ENCODE peak calls at places on chromosome 6, in seven cellular contexts. One of them, this sample, is unnamed.

GRCh38 chr6:151289399-151290007 is 49.7 kb downstream of the AKAP12 start:
- DNase-seq in GM10248: no peak
- DNase-seq in PC-3: no peak
- DNase-seq in endothelial cell: no peak
- DNase-seq in cardiac muscle cell: no peak
- DNase-seq in stomach: no peak
- DNase-seq in psoas muscle: no peak
- DNase-seq in this sample: no peak

GRCh38 chr6:166173292-166173951 is 5.8 kb upstream of the TBXT start:
- DNase-seq in GM10248: no peak
- DNase-seq in stomach: peak; percentile 40
- DNase-seq in endothelial cell: peak; percentile 36
- DNase-seq in psoas muscle: no peak
- DNase-seq in PC-3: no peak
- DNase-seq in cardiac muscle cell: peak; percentile 61
- DNase-seq in this sample: no peak

GRCh38 chr6:38138374-38138773 is 318.8 kb downstream of the ZFAND3 start:
- DNase-seq in cardiac muscle cell: no peak
- DNase-seq in PC-3: no peak
- DNase-seq in stomach: no peak
- DNase-seq in psoas muscle: no peak
- DNase-seq in endothelial cell: no peak
- DNase-seq in GM10248: no peak
- DNase-seq in this sample: no peak

GRCh38 chr6:134873500-134874388 is 76.2 kb downstream of the ALDH8A1 start:
- DNase-seq in GM10248: no peak
- DNase-seq in PC-3: no peak
- DNase-seq in stomach: peak; percentile 56
- DNase-seq in endothelial cell: no peak
- DNase-seq in psoas muscle: no peak
- DNase-seq in cardiac muscle cell: no peak
- DNase-seq in this sample: no peak

GRCh38 chr6:10518461-10519216 is 2.5 kb upstream of the GCNT2 start:
- DNase-seq in endothelial cell: no peak
- DNase-seq in psoas muscle: no peak
- DNase-seq in GM10248: no peak
- DNase-seq in stomach: no peak
- DNase-seq in cardiac muscle cell: no peak
- DNase-seq in PC-3: peak; percentile 77
- DNase-seq in this sample: peak; percentile 63

GRCh38 chr6:120111001-120111400 is 761.4 kb upstream of the MAN1A1 start:
- DNase-seq in GM10248: no peak
- DNase-seq in psoas muscle: no peak
- DNase-seq in PC-3: no peak
- DNase-seq in stomach: no peak
- DNase-seq in cardiac muscle cell: peak; percentile 5
- DNase-seq in endothelial cell: no peak
- DNase-seq in this sample: no peak

GRCh38 chr6:112223070-112223861 is 31.1 kb downstream of the LAMA4 start:
- DNase-seq in stomach: no peak
- DNase-seq in cardiac muscle cell: no peak
- DNase-seq in PC-3: peak; percentile 26
- DNase-seq in GM10248: no peak
- DNase-seq in endothelial cell: no peak
- DNase-seq in psoas muscle: no peak
- DNase-seq in this sample: no peak

GRCh38 chr6:42367353-42368011 is 84.2 kb downstream of the TRERF1 start:
- DNase-seq in endothelial cell: no peak
- DNase-seq in stomach: no peak
- DNase-seq in PC-3: no peak
- DNase-seq in cardiac muscle cell: no peak
- DNase-seq in GM10248: peak; percentile 77
- DNase-seq in psoas muscle: no peak
- DNase-seq in this sample: no peak

GRCh38 chr6:7732219-7732618 is 6.3 kb downstream of the BMP6 start:
- DNase-seq in cardiac muscle cell: no peak
- DNase-seq in stomach: no peak
- DNase-seq in endothelial cell: no peak
- DNase-seq in psoas muscle: no peak
- DNase-seq in PC-3: no peak
- DNase-seq in GM10248: no peak
- DNase-seq in this sample: no peak

GRCh38 chr6:21595265-21595950 is 1.9 kb downstream of the SOX4 start:
- DNase-seq in stomach: peak; percentile 56
- DNase-seq in endothelial cell: peak; percentile 35
- DNase-seq in GM10248: peak; percentile 33
- DNase-seq in PC-3: peak; percentile 41
- DNase-seq in psoas muscle: peak; percentile 27
- DNase-seq in cardiac muscle cell: peak; percentile 48
- DNase-seq in this sample: no peak

GRCh38 chr6:56671651-56672461 is 29.2 kb upstream of the DST start:
- DNase-seq in GM10248: no peak
- DNase-seq in endothelial cell: peak; percentile 15
- DNase-seq in cardiac muscle cell: no peak
- DNase-seq in stomach: no peak
- DNase-seq in psoas muscle: peak; percentile 39
- DNase-seq in PC-3: no peak
- DNase-seq in this sample: no peak

GRCh38 chr6:127342296-127342945 is 988 bp downstream of the ECHDC1 start:
- DNase-seq in endothelial cell: no peak
- DNase-seq in stomach: no peak
- DNase-seq in cardiac muscle cell: peak; percentile 43
- DNase-seq in GM10248: no peak
- DNase-seq in PC-3: peak; percentile 29
- DNase-seq in psoas muscle: no peak
- DNase-seq in this sample: no peak

GRCh38 chr6:28940859-28941680 is 17.3 kb upstream of the TRIM27 start:
- DNase-seq in PC-3: peak; percentile 96
- DNase-seq in psoas muscle: peak; percentile 51
- DNase-seq in cardiac muscle cell: peak; percentile 78
- DNase-seq in GM10248: peak; percentile 39
- DNase-seq in stomach: peak; percentile 57
- DNase-seq in endothelial cell: peak; percentile 77
- DNase-seq in this sample: peak; percentile 63

GRCh38 chr6:11076540-11076939 is 17.1 kb upstream of the SMIM13 start:
- DNase-seq in PC-3: no peak
- DNase-seq in psoas muscle: no peak
- DNase-seq in stomach: no peak
- DNase-seq in cardiac muscle cell: no peak
- DNase-seq in endothelial cell: no peak
- DNase-seq in GM10248: no peak
- DNase-seq in this sample: no peak

GRCh38 chr6:140160909-140161308 is 786.5 kb upstream of the CITED2 start:
- DNase-seq in cardiac muscle cell: no peak
- DNase-seq in GM10248: no peak
- DNase-seq in psoas muscle: no peak
- DNase-seq in endothelial cell: no peak
- DNase-seq in stomach: no peak
- DNase-seq in PC-3: no peak
- DNase-seq in this sample: no peak

GRCh38 chr6:16624631-16625299 is 136.5 kb downstream of the ATXN1 start:
- DNase-seq in PC-3: no peak
- DNase-seq in psoas muscle: no peak
- DNase-seq in cardiac muscle cell: no peak
- DNase-seq in stomach: no peak
- DNase-seq in GM10248: no peak
- DNase-seq in endothelial cell: no peak
- DNase-seq in this sample: no peak

GRCh38 chr6:170096191-170096802 is 194.6 kb downstream of the DLL1 start:
- DNase-seq in GM10248: no peak
- DNase-seq in PC-3: no peak
- DNase-seq in endothelial cell: peak; percentile 1
- DNase-seq in cardiac muscle cell: no peak
- DNase-seq in stomach: peak; percentile 14
- DNase-seq in psoas muscle: no peak
- DNase-seq in this sample: no peak

GRCh38 chr6:160063771-160064413 is 57.7 kb upstream of the SLC22A1 start:
- DNase-seq in psoas muscle: peak; percentile 47
- DNase-seq in stomach: no peak
- DNase-seq in cardiac muscle cell: no peak
- DNase-seq in endothelial cell: no peak
- DNase-seq in GM10248: no peak
- DNase-seq in PC-3: peak; percentile 32
- DNase-seq in this sample: no peak

GRCh38 chr6:18823782-18824386 is 436.7 kb downstream of the RNF144B start:
- DNase-seq in PC-3: peak; percentile 62
- DNase-seq in endothelial cell: peak; percentile 48
- DNase-seq in psoas muscle: no peak
- DNase-seq in cardiac muscle cell: peak; percentile 2
- DNase-seq in GM10248: no peak
- DNase-seq in stomach: no peak
- DNase-seq in this sample: peak; percentile 35

GRCh38 chr6:75516757-75517156 is 23.2 kb upstream of the FILIP1 start:
- DNase-seq in PC-3: no peak
- DNase-seq in cardiac muscle cell: no peak
- DNase-seq in stomach: no peak
- DNase-seq in psoas muscle: no peak
- DNase-seq in GM10248: no peak
- DNase-seq in endothelial cell: no peak
- DNase-seq in this sample: no peak

GRCh38 chr6:223763-224162 is 68.5 kb upstream of the DUSP22 start:
- DNase-seq in endothelial cell: no peak
- DNase-seq in GM10248: no peak
- DNase-seq in stomach: no peak
- DNase-seq in PC-3: peak; percentile 73
- DNase-seq in cardiac muscle cell: no peak
- DNase-seq in psoas muscle: no peak
- DNase-seq in this sample: no peak

GRCh38 chr6:45965787-45966186 is 49.9 kb downstream of the CLIC5 start:
- DNase-seq in GM10248: no peak
- DNase-seq in endothelial cell: no peak
- DNase-seq in stomach: no peak
- DNase-seq in psoas muscle: no peak
- DNase-seq in PC-3: peak; percentile 85
- DNase-seq in cardiac muscle cell: no peak
- DNase-seq in this sample: no peak

GRCh38 chr6:74867286-74867685 is 338.6 kb downstream of the COL12A1 start:
- DNase-seq in psoas muscle: no peak
- DNase-seq in PC-3: no peak
- DNase-seq in cardiac muscle cell: no peak
- DNase-seq in stomach: no peak
- DNase-seq in endothelial cell: no peak
- DNase-seq in GM10248: no peak
- DNase-seq in this sample: no peak

GRCh38 chr6:39295538-39295937 is 18.7 kb downstream of the KCNK17 start:
- DNase-seq in stomach: no peak
- DNase-seq in endothelial cell: no peak
- DNase-seq in GM10248: no peak
- DNase-seq in cardiac muscle cell: no peak
- DNase-seq in psoas muscle: peak; percentile 54
- DNase-seq in PC-3: no peak
- DNase-seq in this sample: no peak

GRCh38 chr6:125253881-125254280 is 47.9 kb downstream of the HDDC2 start:
- DNase-seq in endothelial cell: no peak
- DNase-seq in psoas muscle: no peak
- DNase-seq in GM10248: no peak
- DNase-seq in PC-3: no peak
- DNase-seq in cardiac muscle cell: no peak
- DNase-seq in stomach: no peak
- DNase-seq in this sample: no peak
- TF ChIP-seq CTCF in endothelial cell: no peak
- TF ChIP-seq CTCF in psoas muscle: no peak
- TF ChIP-seq CTCF in GM10248: no peak
- TF ChIP-seq CTCF in PC-3: no peak
- TF ChIP-seq CTCF in cardiac muscle cell: no peak
- TF ChIP-seq CTCF in stomach: no peak
- TF ChIP-seq CTCF in this sample: no peak

DNA sequence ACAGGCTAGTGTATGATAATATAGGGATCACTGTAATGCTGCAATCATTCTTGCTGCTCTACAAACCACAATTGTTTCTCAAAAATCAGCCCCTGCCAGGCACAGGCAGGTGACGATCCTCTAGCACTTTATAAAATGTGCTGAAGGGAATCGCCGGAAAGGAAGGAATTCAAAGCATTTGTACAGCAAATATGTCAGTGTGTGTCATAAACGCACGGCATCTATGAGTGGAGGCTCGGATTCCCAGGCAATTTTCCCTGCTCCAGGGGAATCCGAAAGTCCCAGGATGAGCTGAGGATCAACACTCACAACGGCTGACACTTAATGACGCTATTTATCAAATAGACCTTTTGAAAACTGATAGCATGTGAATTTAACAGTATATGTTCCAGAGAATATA is 1.5 kb downstream of the PHACTR1 start:
- DNase-seq in endothelial cell: no peak
- DNase-seq in psoas muscle: no peak
- DNase-seq in stomach: no peak
- DNase-seq in PC-3: peak; percentile 55
- DNase-seq in GM10248: no peak
- DNase-seq in cardiac muscle cell: no peak
- DNase-seq in this sample: no peak
- TF ChIP-seq CTCF in endothelial cell: no peak
- TF ChIP-seq CTCF in psoas muscle: no peak
- TF ChIP-seq CTCF in stomach: no peak
- TF ChIP-seq CTCF in PC-3: no peak
- TF ChIP-seq CTCF in GM10248: no peak
- TF ChIP-seq CTCF in cardiac muscle cell: no peak
- TF ChIP-seq CTCF in this sample: no peak

GRCh38 chr6:125099211-125100017 is 54.2 kb upstream of the TPD52L1 start:
- DNase-seq in psoas muscle: peak; percentile 57
- DNase-seq in cardiac muscle cell: peak; percentile 69
- DNase-seq in stomach: peak; percentile 40
- DNase-seq in endothelial cell: peak; percentile 58
- DNase-seq in PC-3: peak; percentile 60
- DNase-seq in GM10248: peak; percentile 19
- DNase-seq in this sample: no peak
- TF ChIP-seq CTCF in psoas muscle: no peak
- TF ChIP-seq CTCF in cardiac muscle cell: no peak
- TF ChIP-seq CTCF in stomach: no peak
- TF ChIP-seq CTCF in endothelial cell: no peak
- TF ChIP-seq CTCF in PC-3: no peak
- TF ChIP-seq CTCF in GM10248: no peak
- TF ChIP-seq CTCF in this sample: peak; percentile 44

GRCh38 chr6:109454483-109455160 is 950 bp downstream of the MICAL1 start:
- DNase-seq in cardiac muscle cell: no peak
- DNase-seq in PC-3: no peak
- DNase-seq in endothelial cell: no peak
- DNase-seq in stomach: peak; percentile 58
- DNase-seq in psoas muscle: no peak
- DNase-seq in GM10248: peak; percentile 73
- DNase-seq in this sample: no peak
- TF ChIP-seq CTCF in cardiac muscle cell: no peak
- TF ChIP-seq CTCF in PC-3: no peak
- TF ChIP-seq CTCF in endothelial cell: no peak
- TF ChIP-seq CTCF in stomach: no peak
- TF ChIP-seq CTCF in psoas muscle: no peak
- TF ChIP-seq CTCF in GM10248: no peak
- TF ChIP-seq CTCF in this sample: no peak

This sample was measured in LNCaP clone FGC.